ENCODE peak calls at places on chromosome 6, in six cellular contexts. One of them, this sample, is unnamed.

GRCh38 chr6:47096233-47096887 is 54.2 kb upstream of the ADGRF1 start:
- DNase-seq in psoas muscle: no peak
- DNase-seq in heart right ventricle: no peak
- DNase-seq in mesothelial cell of epicardium: no peak
- DNase-seq in pancreas: no peak
- DNase-seq in fibroblast of pulmonary artery: no peak
- DNase-seq in this sample: no peak

GRCh38 chr6:10745116-10745515 is 2.5 kb upstream of the TMEM14B start:
- DNase-seq in psoas muscle: no peak
- DNase-seq in mesothelial cell of epicardium: no peak
- DNase-seq in pancreas: no peak
- DNase-seq in heart right ventricle: no peak
- DNase-seq in fibroblast of pulmonary artery: no peak
- DNase-seq in this sample: no peak

GRCh38 chr6:31882344-31882743 is 3.5 kb upstream of the SLC44A4 start:
- DNase-seq in psoas muscle: no peak
- DNase-seq in pancreas: no peak
- DNase-seq in fibroblast of pulmonary artery: peak
- DNase-seq in heart right ventricle: no peak
- DNase-seq in mesothelial cell of epicardium: no peak
- DNase-seq in this sample: no peak

GRCh38 chr6:72890671-72891070 is 268.8 kb downstream of the KCNQ5 start:
- DNase-seq in heart right ventricle: no peak
- DNase-seq in pancreas: no peak
- DNase-seq in psoas muscle: no peak
- DNase-seq in fibroblast of pulmonary artery: peak
- DNase-seq in mesothelial cell of epicardium: no peak
- DNase-seq in this sample: no peak

GRCh38 chr6:31588871-31589650 is 3.0 kb downstream of the LST1 start:
- DNase-seq in psoas muscle: no peak
- DNase-seq in heart right ventricle: no peak
- DNase-seq in pancreas: no peak
- DNase-seq in fibroblast of pulmonary artery: no peak
- DNase-seq in mesothelial cell of epicardium: no peak
- DNase-seq in this sample: no peak

GRCh38 chr6:18155864-18156396 is 708 bp downstream of the KDM1B start:
- DNase-seq in mesothelial cell of epicardium: no peak
- DNase-seq in psoas muscle: peak
- DNase-seq in pancreas: peak
- DNase-seq in heart right ventricle: peak
- DNase-seq in fibroblast of pulmonary artery: peak
- DNase-seq in this sample: no peak

GRCh38 chr6:16669227-16669626 is 92.0 kb downstream of the ATXN1 start:
- DNase-seq in heart right ventricle: no peak
- DNase-seq in fibroblast of pulmonary artery: peak
- DNase-seq in mesothelial cell of epicardium: no peak
- DNase-seq in pancreas: no peak
- DNase-seq in psoas muscle: no peak
- DNase-seq in this sample: no peak

GRCh38 chr6:28587011-28587745 is 61.5 kb downstream of the GPX5 start:
- DNase-seq in pancreas: peak
- DNase-seq in psoas muscle: no peak
- DNase-seq in fibroblast of pulmonary artery: peak
- DNase-seq in mesothelial cell of epicardium: no peak
- DNase-seq in heart right ventricle: peak
- DNase-seq in this sample: no peak

GRCh38 chr6:112337209-112337638 is 9.9 kb upstream of the RFPL4B start:
- DNase-seq in fibroblast of pulmonary artery: peak
- DNase-seq in mesothelial cell of epicardium: no peak
- DNase-seq in psoas muscle: peak
- DNase-seq in pancreas: peak
- DNase-seq in heart right ventricle: peak
- DNase-seq in this sample: no peak

GRCh38 chr6:31713991-31714684 is 1.0 kb upstream of the LY6G6D start:
- DNase-seq in psoas muscle: no peak
- DNase-seq in pancreas: no peak
- DNase-seq in heart right ventricle: no peak
- DNase-seq in mesothelial cell of epicardium: no peak
- DNase-seq in fibroblast of pulmonary artery: no peak
- DNase-seq in this sample: no peak

GRCh38 chr6:14305629-14306028 is 188.1 kb downstream of the CD83 start:
- DNase-seq in heart right ventricle: no peak
- DNase-seq in mesothelial cell of epicardium: no peak
- DNase-seq in fibroblast of pulmonary artery: no peak
- DNase-seq in pancreas: no peak
- DNase-seq in psoas muscle: no peak
- DNase-seq in this sample: no peak

GRCh38 chr6:147684906-147685305 is 176.4 kb downstream of the SAMD5 start:
- DNase-seq in pancreas: no peak
- DNase-seq in fibroblast of pulmonary artery: no peak
- DNase-seq in heart right ventricle: no peak
- DNase-seq in mesothelial cell of epicardium: no peak
- DNase-seq in psoas muscle: no peak
- DNase-seq in this sample: no peak

GRCh38 chr6:156943167-156943566 is 166.0 kb downstream of the ARID1B start:
- DNase-seq in fibroblast of pulmonary artery: no peak
- DNase-seq in heart right ventricle: no peak
- DNase-seq in psoas muscle: no peak
- DNase-seq in mesothelial cell of epicardium: no peak
- DNase-seq in pancreas: no peak
- DNase-seq in this sample: no peak
- TF ChIP-seq CTCF in fibroblast of pulmonary artery: no peak
- TF ChIP-seq CTCF in heart right ventricle: no peak
- TF ChIP-seq CTCF in psoas muscle: no peak
- TF ChIP-seq CTCF in mesothelial cell of epicardium: no peak
- TF ChIP-seq CTCF in pancreas: no peak
- TF ChIP-seq CTCF in this sample: peak

DNA sequence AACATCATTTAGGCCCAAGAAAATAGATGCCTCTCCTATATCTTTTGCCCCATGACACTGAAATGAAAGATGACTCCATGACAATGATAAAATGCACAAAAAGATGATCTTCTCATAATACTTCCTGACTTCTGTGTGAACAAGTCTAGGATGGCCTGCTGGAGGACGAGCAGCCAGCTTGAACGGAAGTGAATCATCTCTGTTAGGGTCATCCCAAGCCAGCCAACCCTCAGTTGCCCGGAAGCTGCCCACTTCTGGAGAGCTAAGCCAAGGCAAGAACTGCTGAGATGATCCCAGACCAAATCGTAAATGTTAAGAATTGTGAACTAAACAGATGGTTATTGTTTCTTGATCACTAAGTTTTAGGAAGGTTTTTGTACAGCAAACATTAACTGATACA is 249.7 kb upstream of the HS3ST5 start:
- DNase-seq in mesothelial cell of epicardium: no peak
- DNase-seq in psoas muscle: no peak
- DNase-seq in fibroblast of pulmonary artery: no peak
- DNase-seq in pancreas: no peak
- DNase-seq in heart right ventricle: no peak
- DNase-seq in this sample: no peak
- TF ChIP-seq CTCF in mesothelial cell of epicardium: no peak
- TF ChIP-seq CTCF in psoas muscle: no peak
- TF ChIP-seq CTCF in fibroblast of pulmonary artery: no peak
- TF ChIP-seq CTCF in pancreas: no peak
- TF ChIP-seq CTCF in heart right ventricle: no peak
- TF ChIP-seq CTCF in this sample: no peak

GRCh38 chr6:43683708-43684455 is 3.7 kb downstream of the MRPS18A start:
- DNase-seq in pancreas: no peak
- DNase-seq in heart right ventricle: no peak
- DNase-seq in fibroblast of pulmonary artery: no peak
- DNase-seq in mesothelial cell of epicardium: no peak
- DNase-seq in psoas muscle: no peak
- DNase-seq in this sample: no peak
- TF ChIP-seq CTCF in pancreas: no peak
- TF ChIP-seq CTCF in heart right ventricle: no peak
- TF ChIP-seq CTCF in fibroblast of pulmonary artery: no peak
- TF ChIP-seq CTCF in mesothelial cell of epicardium: no peak
- TF ChIP-seq CTCF in psoas muscle: no peak
- TF ChIP-seq CTCF in this sample: no peak

GRCh38 chr6:43627008-43627825 is 1.8 kb downstream of the GTPBP2 start:
- DNase-seq in fibroblast of pulmonary artery: peak
- DNase-seq in heart right ventricle: peak
- DNase-seq in pancreas: peak
- DNase-seq in psoas muscle: peak
- DNase-seq in mesothelial cell of epicardium: no peak
- DNase-seq in this sample: peak
- TF ChIP-seq CTCF in fibroblast of pulmonary artery: no peak
- TF ChIP-seq CTCF in heart right ventricle: no peak
- TF ChIP-seq CTCF in pancreas: no peak
- TF ChIP-seq CTCF in psoas muscle: no peak
- TF ChIP-seq CTCF in mesothelial cell of epicardium: no peak
- TF ChIP-seq CTCF in this sample: no peak

This sample was measured in osteocyte.